ENCODE peak calls at places on chromosomes 2 and 18, in seven cellular contexts. G, N, Y, Z, M, X and T are unnamed samples.

GRCh38 chr2:103161456-103162289 is 399.8 kb downstream of the TMEM182 start:
- DNase-seq in G (no peak), N (no peak), Y (peak), Z (peak), M (no peak), X (no peak), T (peak)

GRCh38 chr18:68177807-68178702 is 536.9 kb downstream of the TMX3 start:
- DNase-seq in G (no peak), N (no peak), Y (no peak), Z (no peak), M (no peak), X (no peak), T (no peak)

GRCh38 chr2:33047939-33048338 is 101.2 kb downstream of the LTBP1 start:
- DNase-seq in G (no peak), N (no peak), Y (no peak), Z (no peak), M (no peak), X (no peak), T (no peak)

GRCh38 chr18:48859311-48860275 is 91.2 kb downstream of the SMAD7 start:
- DNase-seq in G (no peak), N (peak), Y (no peak), Z (no peak), M (no peak), X (no peak), T (no peak)

GRCh38 chr2:214543386-214543955 is 132.6 kb downstream of the VWC2L start:
- DNase-seq in G (no peak), N (no peak), Y (no peak), Z (peak), M (no peak), X (no peak), T (no peak)

GRCh38 chr18:23300211-23300887 is 152.7 kb upstream of the RIOK3 start:
- DNase-seq in G (no peak), N (no peak), Y (no peak), Z (no peak), M (no peak), X (no peak), T (no peak)

GRCh38 chr2:159615936-159616733 is at the start of gene BAZ2B:
- DNase-seq in G (peak), N (no peak), Y (peak), Z (peak), M (no peak), X (no peak), T (peak)

GRCh38 chr18:6781179-6781714 is 51.7 kb downstream of the ARHGAP28 start:
- DNase-seq in G (no peak), N (no peak), Y (no peak), Z (no peak), M (no peak), X (no peak), T (no peak)

GRCh38 chr18:67590571-67591141 is 74.1 kb upstream of the DSEL start:
- DNase-seq in G (no peak), N (no peak), Y (no peak), Z (no peak), M (no peak), X (no peak), T (no peak)

GRCh38 chr2:207073791-207074678 is 91.7 kb downstream of the KLF7 start:
- DNase-seq in G (peak), N (peak), Y (no peak), Z (no peak), M (no peak), X (peak), T (peak)

GRCh38 chr2:189751080-189751658 is 11.4 kb downstream of the OSGEPL1 start:
- DNase-seq in G (peak), N (no peak), Y (no peak), Z (peak), M (no peak), X (no peak), T (peak)

GRCh38 chr2:44389895-44390294 is 28.1 kb downstream of the CAMKMT start:
- DNase-seq in G (no peak), N (no peak), Y (no peak), Z (no peak), M (no peak), X (no peak), T (no peak)

GRCh38 chr18:31030574-31031278 is 11.8 kb downstream of the DSC3 start:
- DNase-seq in G (no peak), N (no peak), Y (no peak), Z (no peak), M (no peak), X (no peak), T (no peak)

GRCh38 chr2:213740453-213740852 is 456.2 kb downstream of the SPAG16 start:
- DNase-seq in G (no peak), N (no peak), Y (no peak), Z (no peak), M (no peak), X (no peak), T (peak)